ENCODE peak calls at places on chromosomes 7 and 10, in eight cellular contexts. D, X, F, E, Q, A, W and L are unnamed samples.
A peak's percentile ranks its signal among the peaks of the same experiment; 100 is the strongest.

GRCh38 chr10:49407552-49408137 is 11.8 kb upstream of the DRGX start:
- DNase-seq in Q (peak; percentile 92), E (peak; percentile 85), W (peak; percentile 88), D (peak; percentile 80), F (peak; percentile 81), A (peak; percentile 86), X (peak; percentile 68), L (peak; percentile 77)

GRCh38 chr7:18893156-18893555 is 224.3 kb downstream of the TWIST1 start:
- DNase-seq in D (no peak), E (no peak), W (no peak), A (no peak), Q (no peak), X (no peak), F (peak; percentile 23), L (no peak)

GRCh38 chr10:29555746-29556481 is 78.9 kb downstream of the SVIL start:
- DNase-seq in Q (no peak), X (no peak), D (no peak), A (peak; percentile 75), E (no peak), W (no peak), F (peak; percentile 78), L (peak; percentile 24)

GRCh38 chr7:30029696-30030095 is 1.5 kb downstream of the PLEKHA8 start:
- DNase-seq in F (peak; percentile 25), D (peak; percentile 37), W (no peak), Q (no peak), E (peak; percentile 31), A (no peak), X (no peak), L (no peak)

GRCh38 chr10:101140084-101140949 is 9.2 kb downstream of the TLX1 start:
- DNase-seq in A (no peak), W (no peak), X (no peak), D (no peak), E (no peak), F (no peak), Q (no peak), L (no peak)

GRCh38 chr10:59887006-59887405 is 19.4 kb downstream of the CCDC6 start:
- DNase-seq in W (no peak), A (no peak), E (no peak), F (peak; percentile 41), Q (no peak), D (no peak), X (no peak), L (no peak)

GRCh38 chr7:85186083-85186520 is 754 bp downstream of the SEMA3D start:
- DNase-seq in F (peak; percentile 36), D (peak; percentile 21), W (peak; percentile 61), X (peak; percentile 29), Q (peak; percentile 49), A (peak; percentile 48), E (peak; percentile 11), L (peak; percentile 46)

GRCh38 chr7:77409005-77409738 is 7.0 kb downstream of the GSAP start:
- DNase-seq in F (peak; percentile 86), X (no peak), E (no peak), D (no peak), A (peak; percentile 38), W (no peak), Q (no peak), L (no peak)

GRCh38 chr7:123410273-123410928 is 124.0 kb downstream of the IQUB start:
- DNase-seq in E (no peak), A (peak; percentile 90), Q (no peak), W (no peak), F (peak; percentile 33), X (no peak), D (no peak), L (peak; percentile 70)

GRCh38 chr10:51860257-51860656 is 160.9 kb upstream of the CSTF2T start:
- DNase-seq in A (peak; percentile 68), Q (no peak), W (no peak), F (peak; percentile 51), D (peak; percentile 18), E (no peak), X (peak; percentile 74), L (peak; percentile 19)

GRCh38 chr10:132539894-132540293 is 2.3 kb downstream of the INPP5A start:
- DNase-seq in Q (no peak), E (no peak), A (peak; percentile 54), X (no peak), F (peak; percentile 39), D (no peak), W (no peak), L (peak; percentile 61)

GRCh38 chr7:90629306-90629918 is 33.3 kb downstream of the CDK14 start:
- DNase-seq in E (peak; percentile 28), X (no peak), W (no peak), D (peak; percentile 22), A (peak; percentile 77), F (peak; percentile 72), Q (peak; percentile 53), L (peak; percentile 67)
- TF ChIP-seq CTCF in E (peak; percentile 43), X (no peak), W (peak; percentile 67), D (peak; percentile 46), A (peak; percentile 74), F (peak; percentile 78), Q (peak; percentile 61), L (peak; percentile 73)

GRCh38 chr10:81863771-81864170 is 11.2 kb upstream of the NRG3 start:
- DNase-seq in X (no peak), F (no peak), A (peak; percentile 26), E (no peak), Q (no peak), D (no peak), W (no peak), L (no peak)

GRCh38 chr10:81865581-81865980 is 9.4 kb upstream of the NRG3 start:
- DNase-seq in A (peak; percentile 17), D (no peak), Q (no peak), F (no peak), W (no peak), E (no peak), X (no peak), L (no peak)

GRCh38 chr10:81862596-81862995 is 12.4 kb upstream of the NRG3 start:
- DNase-seq in E (no peak), X (no peak), Q (no peak), D (no peak), W (no peak), F (no peak), A (no peak), L (no peak)

GRCh38 chr10:81870472-81870871 is 4.5 kb upstream of the NRG3 start:
- DNase-seq in A (no peak), W (no peak), E (no peak), D (no peak), X (no peak), F (no peak), Q (no peak), L (no peak)

DNA sequence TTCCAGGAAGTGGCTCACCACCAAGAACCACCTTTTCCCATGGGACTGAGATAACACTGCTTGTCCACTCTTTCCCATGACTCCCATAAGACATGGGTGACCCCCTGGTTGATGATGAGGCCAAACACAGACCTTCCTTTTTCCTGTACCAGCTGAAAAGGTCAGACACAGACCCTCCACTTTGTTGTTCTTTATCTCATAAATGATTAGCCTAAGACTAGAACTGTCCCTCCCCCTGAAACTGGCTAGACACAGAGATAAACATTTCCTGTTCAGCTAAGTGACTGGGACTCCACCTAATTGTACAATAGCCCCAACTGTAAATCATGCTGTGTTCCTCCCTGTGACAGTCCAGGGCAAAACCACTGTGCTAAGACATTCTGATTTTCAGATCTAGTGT is 8.2 kb upstream of the NRG3 start:
- DNase-seq in A (peak; percentile 32), X (no peak), Q (no peak), D (no peak), F (no peak), W (no peak), E (no peak), L (no peak)
- TF ChIP-seq CTCF in A (no peak), X (no peak), Q (no peak), D (no peak), F (no peak), W (no peak), E (no peak), L (no peak)

GRCh38 chr10:22854935-22855421 is 72.9 kb upstream of the ARMC3 start:
- DNase-seq in A (peak; percentile 76), E (no peak), X (no peak), D (no peak), F (no peak), W (no peak), Q (no peak), L (peak; percentile 80)
- TF ChIP-seq CTCF in A (peak; percentile 6), E (no peak), X (no peak), D (no peak), F (no peak), W (peak; percentile 17), Q (no peak), L (peak; percentile 51)

GRCh38 chr7:103077318-103077717 is 2.4 kb downstream of the ARMC10 start:
- DNase-seq in X (no peak), E (no peak), A (no peak), D (no peak), Q (no peak), F (no peak), W (no peak), L (no peak)

GRCh38 chr7:103073989-103074518 is 542 bp downstream of the FBXL13 start:
- DNase-seq in F (no peak), A (no peak), D (peak; percentile 50), W (no peak), E (no peak), X (no peak), Q (peak; percentile 12), L (no peak)

GRCh38 chr7:103076767-103077166 is 1.8 kb downstream of the ARMC10 start:
- DNase-seq in A (no peak), W (no peak), E (no peak), Q (no peak), F (no peak), D (no peak), X (no peak), L (peak; percentile 43)

GRCh38 chr7:103075337-103075918 is 488 bp downstream of the ARMC10 start:
- DNase-seq in D (peak; percentile 52), X (peak; percentile 42), A (peak; percentile 56), W (no peak), F (peak; percentile 78), Q (peak; percentile 56), E (peak; percentile 15), L (peak; percentile 53)

GRCh38 chr7:103074519-103075336 is at the start of the genes ARMC10 and FBXL13:
- DNase-seq in X (peak; percentile 90), Q (peak; percentile 92), A (peak; percentile 94), W (peak; percentile 92), E (peak; percentile 91), D (peak; percentile 91), F (peak; percentile 93), L (peak; percentile 90)
- TF ChIP-seq CTCF in X (no peak), Q (peak; percentile 30), A (no peak), W (peak; percentile 39), E (peak; percentile 7), D (no peak), F (no peak), L (peak; percentile 34)

DNA sequence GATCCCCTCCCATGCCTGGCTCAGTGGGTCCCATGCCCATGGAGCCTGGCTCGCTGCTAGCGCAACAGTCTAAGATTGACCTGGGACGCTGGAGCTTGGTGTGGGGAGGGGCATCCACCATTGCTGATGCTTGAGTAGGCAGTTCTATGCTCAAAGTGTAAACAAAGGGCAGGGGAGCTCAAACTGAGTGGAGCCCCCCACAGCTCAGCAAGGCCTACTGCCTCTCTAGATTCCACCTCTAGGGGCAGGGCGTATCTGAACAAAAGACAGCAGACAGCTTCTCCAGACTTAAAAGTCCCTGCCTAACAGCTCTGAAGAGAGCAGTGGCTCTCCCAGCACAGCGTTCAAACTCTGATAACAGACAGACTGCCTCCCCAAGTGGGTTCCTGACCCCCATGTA is 31.2 kb upstream of the FFAR4 start:
- DNase-seq in X (no peak), F (no peak), W (no peak), D (no peak), Q (no peak), A (no peak), E (no peak), L (no peak)
- TF ChIP-seq CTCF in X (no peak), F (no peak), W (no peak), D (no peak), Q (no peak), A (no peak), E (no peak), L (no peak)